ENCODE peak calls at places on chromosomes 7 and 10, in eight cellular contexts. One of them, this sample, is unnamed.

GRCh38 chr7:124791876-124792446 is 26.4 kb upstream of the GPR37 start:
- DNase-seq in Kasumi-1: no peak
- DNase-seq in EL: peak
- DNase-seq in NCI-H510A treated with DMSO at 0.1 percent for 48 hours: no peak
- DNase-seq in lower lobe of right lung: no peak
- DNase-seq in NCI-H226: no peak
- DNase-seq in iPS-NIHi11: no peak
- DNase-seq in globus pallidus: no peak
- DNase-seq in this sample: peak

GRCh38 chr7:104946338-104946737 is 67.7 kb upstream of the KMT2E start:
- DNase-seq in NCI-H226: peak
- DNase-seq in globus pallidus: no peak
- DNase-seq in lower lobe of right lung: no peak
- DNase-seq in EL: no peak
- DNase-seq in Kasumi-1: no peak
- DNase-seq in NCI-H510A treated with DMSO at 0.1 percent for 48 hours: no peak
- DNase-seq in iPS-NIHi11: no peak
- DNase-seq in this sample: no peak

GRCh38 chr10:91162495-91163268 is 57.8 kb upstream of the PCGF5 start:
- DNase-seq in globus pallidus: peak
- DNase-seq in Kasumi-1: peak
- DNase-seq in EL: peak
- DNase-seq in NCI-H226: peak
- DNase-seq in lower lobe of right lung: peak
- DNase-seq in iPS-NIHi11: peak
- DNase-seq in NCI-H510A treated with DMSO at 0.1 percent for 48 hours: peak
- DNase-seq in this sample: peak

GRCh38 chr10:784759-785538 is 95.5 kb upstream of the DIP2C start:
- DNase-seq in NCI-H510A treated with DMSO at 0.1 percent for 48 hours: peak
- DNase-seq in iPS-NIHi11: peak
- DNase-seq in globus pallidus: peak
- DNase-seq in NCI-H226: no peak
- DNase-seq in EL: peak
- DNase-seq in lower lobe of right lung: peak
- DNase-seq in Kasumi-1: peak
- DNase-seq in this sample: peak

GRCh38 chr7:134757938-134758337 is 21.5 kb upstream of the CALD1 start:
- DNase-seq in EL: no peak
- DNase-seq in NCI-H510A treated with DMSO at 0.1 percent for 48 hours: no peak
- DNase-seq in lower lobe of right lung: no peak
- DNase-seq in iPS-NIHi11: no peak
- DNase-seq in NCI-H226: no peak
- DNase-seq in globus pallidus: no peak
- DNase-seq in Kasumi-1: no peak
- DNase-seq in this sample: no peak

GRCh38 chr7:4629287-4629905 is 52.7 kb upstream of the FOXK1 start:
- DNase-seq in EL: no peak
- DNase-seq in lower lobe of right lung: no peak
- DNase-seq in iPS-NIHi11: no peak
- DNase-seq in Kasumi-1: no peak
- DNase-seq in globus pallidus: no peak
- DNase-seq in NCI-H510A treated with DMSO at 0.1 percent for 48 hours: no peak
- DNase-seq in NCI-H226: no peak
- DNase-seq in this sample: no peak

GRCh38 chr7:148327379-148327778 is 263.2 kb upstream of the C7orf33 start:
- DNase-seq in globus pallidus: no peak
- DNase-seq in iPS-NIHi11: no peak
- DNase-seq in lower lobe of right lung: no peak
- DNase-seq in Kasumi-1: no peak
- DNase-seq in EL: no peak
- DNase-seq in NCI-H510A treated with DMSO at 0.1 percent for 48 hours: no peak
- DNase-seq in NCI-H226: no peak
- DNase-seq in this sample: peak

GRCh38 chr10:79111427-79111826 is 42.7 kb downstream of the ZMIZ1 start:
- DNase-seq in Kasumi-1: no peak
- DNase-seq in NCI-H510A treated with DMSO at 0.1 percent for 48 hours: no peak
- DNase-seq in globus pallidus: no peak
- DNase-seq in NCI-H226: peak
- DNase-seq in EL: peak
- DNase-seq in iPS-NIHi11: no peak
- DNase-seq in lower lobe of right lung: no peak
- DNase-seq in this sample: no peak

GRCh38 chr7:85600425-85600824 is 413.6 kb upstream of the SEMA3D start:
- DNase-seq in Kasumi-1: no peak
- DNase-seq in iPS-NIHi11: no peak
- DNase-seq in NCI-H510A treated with DMSO at 0.1 percent for 48 hours: no peak
- DNase-seq in NCI-H226: no peak
- DNase-seq in lower lobe of right lung: no peak
- DNase-seq in EL: peak
- DNase-seq in globus pallidus: no peak
- DNase-seq in this sample: no peak

GRCh38 chr10:104925232-104925851 is 284.3 kb downstream of the SORCS3 start:
- DNase-seq in globus pallidus: peak
- DNase-seq in Kasumi-1: peak
- DNase-seq in EL: peak
- DNase-seq in lower lobe of right lung: no peak
- DNase-seq in NCI-H226: no peak
- DNase-seq in NCI-H510A treated with DMSO at 0.1 percent for 48 hours: peak
- DNase-seq in iPS-NIHi11: peak
- DNase-seq in this sample: peak

GRCh38 chr7:132441935-132442334 is 134.3 kb downstream of the PLXNA4 start:
- DNase-seq in iPS-NIHi11: no peak
- DNase-seq in NCI-H226: no peak
- DNase-seq in Kasumi-1: no peak
- DNase-seq in NCI-H510A treated with DMSO at 0.1 percent for 48 hours: no peak
- DNase-seq in globus pallidus: no peak
- DNase-seq in lower lobe of right lung: no peak
- DNase-seq in EL: no peak
- DNase-seq in this sample: no peak

GRCh38 chr10:71529203-71529537 is 132.4 kb downstream of the CDH23 start:
- DNase-seq in Kasumi-1: no peak
- DNase-seq in NCI-H510A treated with DMSO at 0.1 percent for 48 hours: no peak
- DNase-seq in NCI-H226: no peak
- DNase-seq in EL: no peak
- DNase-seq in globus pallidus: no peak
- DNase-seq in lower lobe of right lung: no peak
- DNase-seq in iPS-NIHi11: no peak
- DNase-seq in this sample: no peak

GRCh38 chr10:59876695-59877094 is 29.7 kb downstream of the CCDC6 start:
- DNase-seq in iPS-NIHi11: no peak
- DNase-seq in globus pallidus: no peak
- DNase-seq in Kasumi-1: no peak
- DNase-seq in NCI-H226: no peak
- DNase-seq in EL: peak
- DNase-seq in lower lobe of right lung: no peak
- DNase-seq in NCI-H510A treated with DMSO at 0.1 percent for 48 hours: no peak
- DNase-seq in this sample: no peak

GRCh38 chr7:108114117-108114841 is 15.9 kb downstream of the LAMB4 start:
- DNase-seq in iPS-NIHi11: peak
- DNase-seq in Kasumi-1: peak
- DNase-seq in globus pallidus: no peak
- DNase-seq in NCI-H226: no peak
- DNase-seq in NCI-H510A treated with DMSO at 0.1 percent for 48 hours: peak
- DNase-seq in lower lobe of right lung: no peak
- DNase-seq in EL: no peak
- DNase-seq in this sample: no peak

GRCh38 chr10:132790470-132790869 is 4.5 kb upstream of the NKX6-2 start:
- DNase-seq in globus pallidus: no peak
- DNase-seq in NCI-H510A treated with DMSO at 0.1 percent for 48 hours: no peak
- DNase-seq in lower lobe of right lung: no peak
- DNase-seq in Kasumi-1: no peak
- DNase-seq in NCI-H226: no peak
- DNase-seq in iPS-NIHi11: no peak
- DNase-seq in EL: no peak
- DNase-seq in this sample: no peak

GRCh38 chr10:14399641-14400040 is 68.9 kb upstream of the FRMD4A start:
- DNase-seq in lower lobe of right lung: no peak
- DNase-seq in iPS-NIHi11: no peak
- DNase-seq in NCI-H510A treated with DMSO at 0.1 percent for 48 hours: no peak
- DNase-seq in NCI-H226: no peak
- DNase-seq in Kasumi-1: no peak
- DNase-seq in globus pallidus: no peak
- DNase-seq in EL: peak
- DNase-seq in this sample: no peak

GRCh38 chr10:114250246-114250645 is 11.2 kb downstream of the VWA2 start:
- DNase-seq in Kasumi-1: no peak
- DNase-seq in EL: no peak
- DNase-seq in iPS-NIHi11: no peak
- DNase-seq in globus pallidus: no peak
- DNase-seq in NCI-H510A treated with DMSO at 0.1 percent for 48 hours: peak
- DNase-seq in NCI-H226: no peak
- DNase-seq in lower lobe of right lung: no peak
- DNase-seq in this sample: no peak

GRCh38 chr7:16466087-16466472 is 542 bp upstream of the SOSTDC1 start:
- DNase-seq in Kasumi-1: no peak
- DNase-seq in NCI-H226: no peak
- DNase-seq in NCI-H510A treated with DMSO at 0.1 percent for 48 hours: no peak
- DNase-seq in EL: no peak
- DNase-seq in iPS-NIHi11: no peak
- DNase-seq in globus pallidus: no peak
- DNase-seq in lower lobe of right lung: no peak
- DNase-seq in this sample: no peak

GRCh38 chr10:74433595-74433956 is 282.6 kb downstream of the ADK start:
- DNase-seq in globus pallidus: no peak
- DNase-seq in Kasumi-1: no peak
- DNase-seq in NCI-H226: no peak
- DNase-seq in NCI-H510A treated with DMSO at 0.1 percent for 48 hours: no peak
- DNase-seq in iPS-NIHi11: no peak
- DNase-seq in EL: no peak
- DNase-seq in lower lobe of right lung: no peak
- DNase-seq in this sample: no peak

GRCh38 chr7:20651960-20652544 is 36.6 kb downstream of the ABCB5 start:
- DNase-seq in NCI-H226: peak
- DNase-seq in globus pallidus: no peak
- DNase-seq in lower lobe of right lung: no peak
- DNase-seq in NCI-H510A treated with DMSO at 0.1 percent for 48 hours: peak
- DNase-seq in EL: no peak
- DNase-seq in iPS-NIHi11: peak
- DNase-seq in Kasumi-1: peak
- DNase-seq in this sample: no peak

GRCh38 chr10:48465860-48466521 is 138.9 kb downstream of the ARHGAP22 start:
- DNase-seq in EL: no peak
- DNase-seq in lower lobe of right lung: no peak
- DNase-seq in NCI-H226: no peak
- DNase-seq in iPS-NIHi11: peak
- DNase-seq in Kasumi-1: no peak
- DNase-seq in globus pallidus: no peak
- DNase-seq in NCI-H510A treated with DMSO at 0.1 percent for 48 hours: no peak
- DNase-seq in this sample: no peak

GRCh38 chr10:47013469-47014169 is 102.4 kb downstream of the PTPN20 start:
- DNase-seq in EL: no peak
- DNase-seq in Kasumi-1: no peak
- DNase-seq in iPS-NIHi11: no peak
- DNase-seq in lower lobe of right lung: peak
- DNase-seq in NCI-H226: no peak
- DNase-seq in NCI-H510A treated with DMSO at 0.1 percent for 48 hours: no peak
- DNase-seq in globus pallidus: no peak
- DNase-seq in this sample: no peak

GRCh38 chr7:91264924-91265681 is 870 bp downstream of the FZD1 start:
- DNase-seq in NCI-H226: peak
- DNase-seq in Kasumi-1: peak
- DNase-seq in globus pallidus: peak
- DNase-seq in iPS-NIHi11: peak
- DNase-seq in lower lobe of right lung: peak
- DNase-seq in NCI-H510A treated with DMSO at 0.1 percent for 48 hours: peak
- DNase-seq in EL: peak
- DNase-seq in this sample: peak

GRCh38 chr7:158887594-158887993 is 31.2 kb downstream of the DYNC2I1 start:
- DNase-seq in EL: no peak
- DNase-seq in globus pallidus: no peak
- DNase-seq in iPS-NIHi11: no peak
- DNase-seq in NCI-H510A treated with DMSO at 0.1 percent for 48 hours: no peak
- DNase-seq in Kasumi-1: no peak
- DNase-seq in lower lobe of right lung: no peak
- DNase-seq in NCI-H226: no peak
- DNase-seq in this sample: no peak

GRCh38 chr10:17217661-17218306 is 10.3 kb upstream of the VIM start:
- DNase-seq in globus pallidus: no peak
- DNase-seq in NCI-H510A treated with DMSO at 0.1 percent for 48 hours: no peak
- DNase-seq in lower lobe of right lung: no peak
- DNase-seq in iPS-NIHi11: no peak
- DNase-seq in Kasumi-1: no peak
- DNase-seq in NCI-H226: peak
- DNase-seq in EL: peak
- DNase-seq in this sample: no peak

GRCh38 chr7:19749658-19750057 is 23.8 kb downstream of the TMEM196 start:
- DNase-seq in iPS-NIHi11: peak
- DNase-seq in Kasumi-1: no peak
- DNase-seq in lower lobe of right lung: no peak
- DNase-seq in EL: peak
- DNase-seq in NCI-H226: no peak
- DNase-seq in globus pallidus: no peak
- DNase-seq in NCI-H510A treated with DMSO at 0.1 percent for 48 hours: peak
- DNase-seq in this sample: no peak

GRCh38 chr10:108410231-108410630 is 1245.7 kb upstream of the SORCS1 start:
- DNase-seq in NCI-H510A treated with DMSO at 0.1 percent for 48 hours: no peak
- DNase-seq in NCI-H226: no peak
- DNase-seq in lower lobe of right lung: no peak
- DNase-seq in globus pallidus: no peak
- DNase-seq in Kasumi-1: no peak
- DNase-seq in iPS-NIHi11: no peak
- DNase-seq in EL: no peak
- DNase-seq in this sample: no peak

GRCh38 chr10:130226012-130226411 is 89.8 kb downstream of the GLRX3 start:
- DNase-seq in NCI-H510A treated with DMSO at 0.1 percent for 48 hours: no peak
- DNase-seq in Kasumi-1: no peak
- DNase-seq in EL: no peak
- DNase-seq in globus pallidus: no peak
- DNase-seq in iPS-NIHi11: no peak
- DNase-seq in lower lobe of right lung: no peak
- DNase-seq in NCI-H226: no peak
- DNase-seq in this sample: no peak

GRCh38 chr7:102433319-102434038 is at the start of gene ORAI2:
- DNase-seq in globus pallidus: peak
- DNase-seq in NCI-H226: peak
- DNase-seq in NCI-H510A treated with DMSO at 0.1 percent for 48 hours: peak
- DNase-seq in iPS-NIHi11: peak
- DNase-seq in lower lobe of right lung: peak
- DNase-seq in EL: peak
- DNase-seq in Kasumi-1: peak
- DNase-seq in this sample: peak